ENCODE peak calls at places on chromosomes 16 and 17, in four cellular contexts. C is fibroblast of lung; R is activated effector memory CD4-positive, alpha-beta T cell treated with Interleukin-2 at 50 U/mL for 16 hours; I is uterus. L is an unnamed sample.

GRCh38 chr16:83914091-83914710 is 15.3 kb downstream of the MLYCD start:
- DNase-seq in I (no peak), C (no peak), R (no peak), L (no peak)

GRCh38 chr17:79930077-79930785 is 91.0 kb upstream of the CBX4 start:
- DNase-seq in R (no peak), I (no peak), C (no peak), L (peak)

GRCh38 chr17:50352072-50352692 is 6.3 kb downstream of the XYLT2 start:
- DNase-seq in C (no peak), I (no peak), R (no peak), L (no peak)

GRCh38 chr16:84298376-84298899 is 3.8 kb downstream of the WFDC1 start:
- DNase-seq in R (no peak), I (no peak), C (no peak), L (no peak)

GRCh38 chr17:17738901-17739300 is 57.6 kb downstream of the RAI1 start:
- DNase-seq in R (no peak), C (no peak), I (no peak), L (no peak)

GRCh38 chr17:17029938-17030337 is 12.3 kb upstream of the MPRIP start:
- DNase-seq in R (no peak), I (no peak), C (no peak), L (no peak)

GRCh38 chr17:82553210-82553930 is 33.8 kb downstream of the FOXK2 start:
- DNase-seq in R (no peak), C (no peak), I (no peak), L (no peak)

GRCh38 chr17:9647014-9647413 is 1.7 kb downstream of the USP43 start:
- DNase-seq in R (no peak), I (no peak), C (no peak), L (no peak)

GRCh38 chr16:29312835-29313558 is 93.5 kb downstream of the NPIPB11 start:
- DNase-seq in C (no peak), R (no peak), I (peak), L (no peak)

GRCh38 chr16:70789927-70790447 is 11.0 kb downstream of the VAC14 start:
- DNase-seq in C (no peak), R (no peak), I (no peak), L (no peak)

GRCh38 chr17:4950757-4951204 is at the start of gene ENO3:
- DNase-seq in C (no peak), R (no peak), I (no peak), L (peak)

L was measured in H1.